ENCODE peak calls at places on chromosomes 1 and 21, in eight cellular contexts. N is endodermal cell, X is neural crest cell, B is pancreas, V is brain microvascular endothelial cell, W is PC-3, T is cardiac fibroblast, F is IMR-90. K is an unnamed sample.

GRCh38 chr1:172870901-172871606 is 179.7 kb downstream of the TNFSF18 start:
- DNase-seq in N (no peak), X (no peak), B (no peak), V (peak), W (peak), T (no peak), F (peak), K (no peak)

GRCh38 chr1:100643430-100644196 is 75.9 kb upstream of the VCAM1 start:
- DNase-seq in N (no peak), X (no peak), B (peak), V (no peak), W (no peak), T (peak), F (peak), K (no peak)

GRCh38 chr21:15240846-15241245 is 176.0 kb upstream of the NRIP1 start:
- DNase-seq in N (no peak), X (no peak), B (no peak), V (no peak), W (no peak), T (peak), F (no peak), K (no peak)

GRCh38 chr1:88141499-88142074 is 542.5 kb upstream of the PKN2 start:
- DNase-seq in N (no peak), X (no peak), B (no peak), V (no peak), W (no peak), T (no peak), F (no peak), K (no peak)

GRCh38 chr1:25758466-25759070 is 41.4 kb upstream of the SELENON start:
- DNase-seq in N (no peak), X (no peak), B (peak), V (no peak), W (no peak), T (no peak), F (no peak), K (no peak)

GRCh38 chr1:62142550-62142949 is 52.1 kb upstream of the L1TD1 start:
- DNase-seq in N (peak), X (no peak), B (no peak), V (no peak), W (no peak), T (peak), F (no peak), K (no peak)

GRCh38 chr1:5415621-5416020 is 576.6 kb downstream of the NPHP4 start:
- DNase-seq in N (peak), X (no peak), B (no peak), V (no peak), W (no peak), T (no peak), F (no peak), K (no peak)

GRCh38 chr1:236830560-236830959 is 35.5 kb downstream of the MTR start:
- DNase-seq in N (no peak), X (no peak), B (no peak), V (no peak), W (no peak), T (no peak), F (no peak), K (no peak)

GRCh38 chr1:214310777-214311690 is 30.1 kb downstream of the SMYD2 start:
- DNase-seq in N (peak), X (no peak), B (no peak), V (no peak), W (no peak), T (no peak), F (no peak), K (no peak)

GRCh38 chr1:9871021-9871420 is 39.0 kb downstream of the CTNNBIP1 start:
- DNase-seq in N (no peak), X (no peak), B (no peak), V (no peak), W (no peak), T (no peak), F (no peak), K (no peak)

GRCh38 chr1:50251592-50252165 is 143.0 kb downstream of the ELAVL4 start:
- DNase-seq in N (peak), X (no peak), B (peak), V (no peak), W (peak), T (no peak), F (no peak), K (peak)

GRCh38 chr1:37633950-37634553 is 640 bp downstream of the RSPO1 start:
- DNase-seq in N (peak), X (no peak), B (no peak), V (no peak), W (no peak), T (no peak), F (no peak), K (peak)

GRCh38 chr1:84885469-84885868 is 7.5 kb downstream of the LPAR3 start:
- DNase-seq in N (no peak), X (no peak), B (no peak), V (no peak), W (no peak), T (no peak), F (no peak), K (no peak)

GRCh38 chr1:84887261-84887934 is 5.6 kb downstream of the LPAR3 start:
- DNase-seq in N (no peak), X (no peak), B (no peak), V (no peak), W (peak), T (peak), F (peak), K (no peak)

GRCh38 chr1:84888753-84889152 is 4.3 kb downstream of the LPAR3 start:
- DNase-seq in N (no peak), X (no peak), B (no peak), V (no peak), W (peak), T (no peak), F (no peak), K (no peak)

GRCh38 chr1:84883286-84883685 is 9.7 kb downstream of the LPAR3 start:
- DNase-seq in N (no peak), X (no peak), B (no peak), V (no peak), W (peak), T (peak), F (peak), K (no peak)

GRCh38 chr1:84884671-84885389 is 8.2 kb downstream of the LPAR3 start:
- DNase-seq in N (no peak), X (no peak), B (no peak), V (no peak), W (peak), T (peak), F (no peak), K (no peak)
- TF ChIP-seq CTCF in N (peak), X (no peak), B (no peak), V (no peak), W (peak), T (peak), F (no peak), K (peak)

DNA sequence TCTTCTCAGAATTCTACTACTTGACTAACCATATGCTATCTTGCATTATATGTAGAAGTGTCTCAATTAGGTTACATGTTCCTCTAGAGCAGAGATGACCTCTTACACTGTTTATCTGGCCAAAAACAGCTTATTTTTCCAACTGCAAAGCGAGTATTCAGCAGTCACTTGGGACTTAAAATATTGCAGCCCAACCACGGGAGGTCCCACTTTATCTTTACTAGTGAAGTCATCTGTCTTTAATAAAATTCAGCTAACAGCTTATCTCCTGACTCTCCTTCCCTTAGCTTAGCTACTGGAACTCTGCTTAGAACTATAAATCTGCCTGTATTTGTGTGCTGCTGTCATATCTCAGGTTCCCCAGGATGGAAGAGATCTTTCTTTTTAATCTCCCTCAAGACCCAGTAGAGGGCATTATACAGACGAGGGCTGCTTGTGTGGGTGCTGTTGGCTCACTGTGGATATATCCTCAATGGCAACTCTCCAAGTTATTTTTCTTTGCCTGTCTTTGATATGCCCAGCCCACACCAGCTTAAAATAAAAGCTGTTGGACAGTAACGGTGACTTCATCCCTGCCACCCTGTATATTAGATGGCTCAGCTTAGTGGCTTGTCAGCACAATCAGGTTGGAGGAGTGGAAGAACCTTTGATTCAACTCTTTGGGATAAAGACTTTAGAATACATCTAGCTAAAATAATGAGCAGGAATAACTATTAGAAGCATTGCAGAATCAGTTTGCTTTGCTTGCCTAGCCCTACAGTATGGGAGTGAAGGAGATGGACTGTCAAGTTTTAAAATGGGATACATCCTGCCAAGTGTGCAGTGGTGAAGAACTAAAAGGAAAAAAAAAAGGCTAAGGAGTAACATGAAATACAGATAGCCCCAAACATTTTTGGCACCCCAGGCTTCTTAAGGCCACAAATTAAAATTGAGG is 9.6 kb downstream of the ENSA start:
- DNase-seq in N (no peak), X (no peak), B (peak), V (peak), W (peak), T (peak), F (peak), K (peak)
- TF ChIP-seq CTCF in N (peak), X (no peak), B (no peak), V (peak), W (peak), T (peak), F (peak), K (peak)

DNA sequence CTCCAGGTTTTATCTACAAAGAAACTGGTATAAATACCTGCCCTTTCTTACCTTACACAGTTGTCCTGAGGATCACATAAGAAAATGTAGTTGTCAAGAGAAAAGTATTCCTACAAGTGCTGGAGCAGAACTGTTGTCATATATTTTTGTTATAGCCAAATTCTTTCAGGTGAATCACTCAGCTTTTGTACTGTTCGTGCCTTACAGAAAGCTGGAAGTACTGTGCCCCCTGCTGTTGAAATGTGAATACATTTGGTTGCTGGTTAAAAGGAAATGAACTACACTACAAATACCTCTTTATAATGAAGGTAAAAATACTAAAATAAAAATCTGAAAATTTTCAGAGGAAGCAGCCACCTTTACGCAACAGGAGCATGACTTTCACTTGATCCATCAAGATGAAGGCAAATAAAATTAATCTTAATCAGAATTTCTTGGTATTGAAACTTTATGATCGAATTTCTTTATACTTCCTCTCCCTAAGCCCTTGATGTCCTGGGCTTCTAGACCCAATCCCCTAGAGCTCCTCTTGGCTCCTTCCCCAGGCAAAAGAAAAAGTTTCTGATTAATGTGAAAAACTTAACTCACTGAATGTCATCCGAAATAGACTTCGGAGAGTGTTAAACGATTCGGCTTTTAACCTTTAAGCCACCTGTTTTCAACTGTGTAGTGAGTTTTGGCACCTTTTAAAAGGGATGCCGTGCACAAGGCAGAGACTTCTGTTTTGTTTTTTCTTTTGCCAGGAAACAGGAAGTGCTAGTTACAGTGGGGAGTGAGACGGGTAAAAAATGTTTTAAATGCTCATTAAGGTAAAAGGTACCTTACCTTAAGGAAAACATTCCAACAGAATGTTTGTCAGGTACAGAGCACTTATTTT is 12.5 kb downstream of the CHML start:
- DNase-seq in N (no peak), X (no peak), B (no peak), V (peak), W (peak), T (peak), F (peak), K (peak)
- TF ChIP-seq CTCF in N (peak), X (peak), B (peak), V (peak), W (peak), T (peak), F (peak), K (peak)

DNA sequence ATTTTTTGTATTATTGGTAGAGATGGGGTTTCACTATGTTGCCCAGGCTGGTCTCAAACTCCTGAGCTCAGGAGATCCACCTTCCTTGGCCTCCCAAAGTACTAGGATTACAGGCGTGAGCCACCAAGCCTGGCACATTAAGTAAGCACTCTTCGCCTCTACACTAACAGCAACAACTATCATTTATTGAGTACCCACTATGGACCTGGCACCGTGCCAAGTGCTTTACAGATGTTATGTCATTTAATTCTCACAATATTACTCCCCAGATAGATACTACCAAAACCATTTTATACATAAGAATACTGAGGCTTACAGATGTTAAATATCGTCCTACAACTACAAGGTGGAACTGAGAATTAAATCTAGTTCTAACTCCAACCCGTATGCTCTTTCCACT is 50.1 kb downstream of the TUT4 start:
- DNase-seq in N (no peak), X (no peak), B (no peak), V (no peak), W (no peak), T (no peak), F (no peak), K (peak)
- TF ChIP-seq CTCF in N (no peak), X (no peak), B (no peak), V (no peak), W (no peak), T (no peak), F (no peak), K (no peak)